ENCODE peak calls at places on chromosomes 16 and 17, in seven cellular contexts. W, A, J, I, F, P and S are unnamed samples.

GRCh38 chr17:73647767-73648542 is 3.7 kb upstream of the SDK2 start:
- DNase-seq in W (no peak), I (no peak), J (no peak), A (no peak), F (no peak), P (no peak), S (no peak)

GRCh38 chr17:78126895-78127239 is 1.7 kb downstream of the TMC6 start:
- DNase-seq in J (no peak), W (no peak), A (no peak), F (no peak), P (no peak), I (no peak), S (no peak)

GRCh38 chr17:1714980-1715802 is 5.0 kb upstream of the TLCD2 start:
- DNase-seq in J (peak; percentile 60), F (no peak), I (peak; percentile 77), A (no peak), P (peak; percentile 94), W (peak; percentile 20), S (peak; percentile 67)

GRCh38 chr17:32486091-32486700 is 597 bp upstream of the CDK5R1 start:
- DNase-seq in A (peak; percentile 92), F (no peak), I (no peak), J (peak; percentile 71), W (peak; percentile 74), P (peak; percentile 78), S (no peak)

GRCh38 chr17:10216213-10216982 is 18.0 kb upstream of the GAS7 start:
- DNase-seq in P (no peak), W (no peak), I (no peak), A (peak; percentile 24), J (peak; percentile 41), F (no peak), S (peak; percentile 60)

GRCh38 chr16:54034684-54035083 is 251.9 kb downstream of the IRX3 start:
- DNase-seq in W (no peak), F (no peak), A (no peak), J (no peak), I (no peak), P (no peak), S (no peak)

GRCh38 chr17:75535119-75535537 is 9.6 kb downstream of the LLGL2 start:
- DNase-seq in W (no peak), F (no peak), J (no peak), P (no peak), A (no peak), I (no peak), S (no peak)

GRCh38 chr17:48522031-48522593 is 8.7 kb downstream of the HOXB1 start:
- DNase-seq in I (no peak), J (peak; percentile 34), A (no peak), F (no peak), P (no peak), W (no peak), S (no peak)

GRCh38 chr16:87431926-87432325 is 39.8 kb downstream of the MAP1LC3B start:
- DNase-seq in F (no peak), P (no peak), W (no peak), J (no peak), I (peak; percentile 64), A (no peak), S (no peak)

GRCh38 chr17:82370471-82371332 is 863 bp upstream of the UTS2R start:
- DNase-seq in F (no peak), A (no peak), W (no peak), J (no peak), P (peak; percentile 18), I (no peak), S (no peak)

GRCh38 chr17:9436629-9437028 is 139.0 kb downstream of the STX8 start:
- DNase-seq in P (no peak), W (no peak), J (no peak), I (no peak), A (no peak), F (no peak), S (no peak)

GRCh38 chr16:55508941-55509920 is at the start of gene LPCAT2:
- DNase-seq in I (no peak), J (peak; percentile 95), W (no peak), F (peak; percentile 61), P (peak; percentile 93), A (peak; percentile 84), S (peak; percentile 82)

GRCh38 chr17:42997984-42998938 is at the start of gene RPL27:
- DNase-seq in P (peak; percentile 98), F (peak; percentile 98), W (peak; percentile 99), I (peak; percentile 100), A (peak; percentile 97), J (peak; percentile 96), S (peak; percentile 99)

GRCh38 chr17:82483204-82483660 is 24.7 kb downstream of the NARF start:
- DNase-seq in W (no peak), I (no peak), P (no peak), A (no peak), J (no peak), F (no peak), S (no peak)

GRCh38 chr17:31095239-31096105 is 695 bp downstream of the NF1 start:
- DNase-seq in W (peak; percentile 54), F (peak; percentile 70), J (peak; percentile 80), I (no peak), P (peak; percentile 58), A (peak; percentile 42), S (peak; percentile 88)

GRCh38 chr17:32699247-32699646 is 177.7 kb downstream of the MYO1D start:
- DNase-seq in W (no peak), J (no peak), P (no peak), A (no peak), F (no peak), I (no peak), S (no peak)

GRCh38 chr17:79026345-79027273 is 2.6 kb downstream of the C1QTNF1 start:
- DNase-seq in W (no peak), A (no peak), I (no peak), P (peak; percentile 70), J (no peak), F (no peak), S (no peak)

GRCh38 chr17:7295230-7296180 is 1.1 kb upstream of the YBX2 start:
- DNase-seq in J (no peak), F (no peak), I (no peak), W (no peak), A (no peak), P (no peak), S (no peak)

GRCh38 chr17:78745407-78746088 is 36.5 kb downstream of the CYTH1 start:
- DNase-seq in A (peak; percentile 48), P (no peak), J (peak; percentile 28), W (peak; percentile 20), F (no peak), I (no peak), S (no peak)

GRCh38 chr17:72373910-72374741 is 253.3 kb downstream of the SOX9 start:
- DNase-seq in I (no peak), W (no peak), F (no peak), A (no peak), J (no peak), P (no peak), S (no peak)